ENCODE peak calls at places on chromosomes 5 and 9, in eight cellular contexts. W is neural progenitor cell, D is NB4, E is IMR-90, M is colonic mucosa, P is GM12865, L is A549, Q is right lobe of liver. A is an unnamed sample.

GRCh38 chr5:116271432-116271831 is 186.6 kb downstream of the COMMD10 start:
- DNase-seq in M (no peak), E (peak), P (no peak), L (no peak), W (no peak), Q (no peak), D (peak), A (peak)

GRCh38 chr5:23963449-23963848 is 456.0 kb downstream of the PRDM9 start:
- DNase-seq in Q (no peak), W (no peak), P (no peak), D (no peak), L (no peak), E (no peak), M (no peak), A (no peak)

GRCh38 chr5:31404325-31404724 is 127.6 kb downstream of the DROSHA start:
- DNase-seq in Q (no peak), E (no peak), L (no peak), P (no peak), D (no peak), W (no peak), M (no peak), A (no peak)

GRCh38 chr5:160543395-160543794 is 121.7 kb downstream of the PTTG1 start:
- DNase-seq in M (no peak), P (no peak), E (no peak), L (no peak), W (no peak), D (no peak), Q (no peak), A (no peak)

GRCh38 chr5:178399723-178400115 is 167.1 kb upstream of the PHYKPL start:
- DNase-seq in E (no peak), W (no peak), L (no peak), P (no peak), Q (peak), M (no peak), D (no peak), A (no peak)

GRCh38 chr5:151132959-151133358 is 24.6 kb downstream of the ANXA6 start:
- DNase-seq in D (peak), E (no peak), W (no peak), P (no peak), Q (no peak), M (no peak), L (no peak), A (no peak)

GRCh38 chr5:128074947-128075346 is 8.6 kb upstream of the SLC12A2 start:
- DNase-seq in P (no peak), W (no peak), D (no peak), Q (no peak), E (no peak), L (no peak), M (no peak), A (no peak)

GRCh38 chr5:108271127-108271526 is 110.8 kb downstream of the FBXL17 start:
- DNase-seq in W (no peak), L (no peak), Q (no peak), E (no peak), M (no peak), D (no peak), P (no peak), A (no peak)

GRCh38 chr5:84870369-84870768 is 485.7 kb upstream of the EDIL3 start:
- DNase-seq in D (peak), W (no peak), L (no peak), M (no peak), P (no peak), E (no peak), Q (no peak), A (no peak)

GRCh38 chr5:99037668-99038067 is 108.9 kb upstream of the CHD1 start:
- DNase-seq in Q (no peak), L (no peak), P (peak), E (no peak), M (peak), W (no peak), D (peak), A (no peak)

GRCh38 chr5:38541174-38541724 is 15.2 kb downstream of the LIFR start:
- DNase-seq in D (no peak), P (no peak), E (peak), M (no peak), W (no peak), L (no peak), Q (no peak), A (no peak)

GRCh38 chr9:118652935-118653334 is 716.3 kb downstream of the BRINP1 start:
- DNase-seq in P (no peak), Q (no peak), W (no peak), L (no peak), E (no peak), D (no peak), M (no peak), A (no peak)

GRCh38 chr5:93574041-93574938 is 6.7 kb downstream of the NR2F1-AS1 start:
- DNase-seq in W (peak), E (no peak), M (no peak), D (no peak), L (no peak), P (no peak), Q (no peak), A (no peak)

GRCh38 chr5:134949335-134949734 is 18.4 kb upstream of the CATSPER3 start:
- DNase-seq in E (no peak), P (no peak), Q (no peak), W (no peak), M (no peak), D (no peak), L (no peak), A (no peak)

GRCh38 chr5:3197237-3197636 is 398.4 kb upstream of the IRX1 start:
- DNase-seq in D (no peak), P (no peak), Q (no peak), L (no peak), W (peak), E (no peak), M (no peak), A (no peak)

GRCh38 chr5:179128976-179129375 is 68.8 kb downstream of the ZNF354C start:
- DNase-seq in P (no peak), Q (peak), E (no peak), D (no peak), L (no peak), W (no peak), M (no peak), A (no peak)

GRCh38 chr5:56358046-56358445 is 124.9 kb upstream of the ANKRD55 start:
- DNase-seq in W (no peak), E (no peak), P (no peak), L (no peak), M (no peak), Q (no peak), D (no peak), A (no peak)

GRCh38 chr5:118224546-118224945 is 763.8 kb downstream of the DTWD2 start:
- DNase-seq in D (no peak), E (peak), Q (no peak), L (no peak), P (no peak), M (no peak), W (no peak), A (peak)

GRCh38 chr9:27227192-27227591 is 69.8 kb downstream of the EQTN start:
- DNase-seq in P (no peak), E (peak), Q (no peak), W (no peak), M (no peak), L (no peak), D (peak), A (no peak)

GRCh38 chr5:15797116-15797515 is 297.1 kb downstream of the FBXL7 start:
- DNase-seq in M (no peak), P (no peak), W (no peak), E (no peak), D (no peak), L (no peak), Q (no peak), A (no peak)

GRCh38 chr9:111961575-111961974 is 65.0 kb downstream of the UGCG start:
- DNase-seq in Q (no peak), D (no peak), P (no peak), M (peak), L (peak), W (no peak), E (peak), A (no peak)

GRCh38 chr9:426264-426663 is 211.6 kb downstream of the DOCK8 start:
- DNase-seq in L (no peak), P (peak), D (no peak), E (no peak), Q (no peak), W (no peak), M (no peak), A (no peak)

GRCh38 chr5:4643190-4643589 is 496.9 kb upstream of the ADAMTS16 start:
- DNase-seq in L (no peak), M (no peak), P (no peak), Q (no peak), D (no peak), E (no peak), W (no peak), A (no peak)

GRCh38 chr9:37710039-37710438 is 43.6 kb upstream of the TRMT10B start:
- DNase-seq in L (no peak), P (no peak), Q (no peak), D (peak), E (no peak), M (no peak), W (no peak), A (no peak)

DNA sequence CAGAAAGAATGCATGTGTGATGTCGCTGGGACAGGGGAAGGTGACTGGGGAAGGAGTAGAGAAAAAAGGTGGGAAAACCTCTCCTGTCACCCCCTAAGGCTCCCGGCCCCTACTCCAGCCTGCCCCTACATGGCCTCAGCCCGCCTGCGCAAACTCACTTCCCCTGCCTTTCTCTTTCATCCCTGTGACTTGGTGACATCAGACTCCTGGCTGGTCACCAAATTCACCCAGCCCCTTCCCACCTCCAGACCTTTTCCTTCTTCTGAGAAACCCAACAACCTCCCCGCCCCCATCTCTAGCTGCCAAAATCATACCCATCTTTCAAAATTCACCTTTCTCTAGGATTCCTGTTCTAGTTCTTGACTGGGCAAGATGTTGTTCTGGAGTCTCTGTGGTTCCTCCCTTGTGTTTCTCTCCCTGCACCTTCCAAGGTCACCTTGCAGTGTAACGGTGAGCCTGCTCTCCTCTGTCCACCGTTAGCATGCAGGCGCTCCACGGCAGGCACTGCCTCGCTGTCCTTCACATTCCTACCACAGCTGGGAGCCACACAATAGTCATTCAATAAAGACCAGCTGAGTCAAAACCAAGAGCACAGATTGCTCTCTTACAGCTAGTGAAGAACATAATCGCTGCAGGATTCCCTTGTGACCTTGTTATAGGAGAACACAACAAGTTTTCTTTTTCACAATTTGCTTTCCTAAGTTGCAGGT is 134.5 kb downstream of the FANCC start:
- DNase-seq in Q (no peak), D (no peak), L (peak), M (no peak), P (no peak), E (no peak), W (peak), A (no peak)
- TF ChIP-seq CTCF in Q (no peak), D (no peak), L (no peak), M (no peak), P (no peak), E (peak), W (peak), A (peak)

DNA sequence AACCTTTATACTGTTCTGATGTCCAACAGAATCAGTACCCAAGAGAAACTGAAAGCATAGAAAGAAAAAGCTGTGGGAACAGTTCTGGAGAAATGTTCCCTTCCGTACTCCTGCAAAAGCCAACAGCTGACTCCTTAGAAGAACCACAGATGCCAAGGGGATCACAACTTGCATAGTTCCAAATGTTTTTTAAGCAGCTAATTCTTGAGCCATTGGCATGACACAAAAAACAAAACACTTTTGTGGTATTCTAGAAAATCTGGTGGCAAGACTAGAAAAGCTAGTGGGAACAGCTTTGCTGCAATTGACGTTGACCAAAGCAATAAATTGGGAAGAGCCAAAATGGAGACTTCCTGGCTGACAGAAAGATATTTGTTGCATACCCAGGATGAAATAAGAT is 189.9 kb downstream of the ARL15 start:
- DNase-seq in M (no peak), P (no peak), Q (no peak), D (no peak), L (no peak), E (no peak), W (no peak), A (no peak)
- H3K4me3 ChIP-seq in M (no peak), P (no peak), Q (no peak), D (no peak), L (no peak), E (no peak), W (no peak), A (no peak)

DNA sequence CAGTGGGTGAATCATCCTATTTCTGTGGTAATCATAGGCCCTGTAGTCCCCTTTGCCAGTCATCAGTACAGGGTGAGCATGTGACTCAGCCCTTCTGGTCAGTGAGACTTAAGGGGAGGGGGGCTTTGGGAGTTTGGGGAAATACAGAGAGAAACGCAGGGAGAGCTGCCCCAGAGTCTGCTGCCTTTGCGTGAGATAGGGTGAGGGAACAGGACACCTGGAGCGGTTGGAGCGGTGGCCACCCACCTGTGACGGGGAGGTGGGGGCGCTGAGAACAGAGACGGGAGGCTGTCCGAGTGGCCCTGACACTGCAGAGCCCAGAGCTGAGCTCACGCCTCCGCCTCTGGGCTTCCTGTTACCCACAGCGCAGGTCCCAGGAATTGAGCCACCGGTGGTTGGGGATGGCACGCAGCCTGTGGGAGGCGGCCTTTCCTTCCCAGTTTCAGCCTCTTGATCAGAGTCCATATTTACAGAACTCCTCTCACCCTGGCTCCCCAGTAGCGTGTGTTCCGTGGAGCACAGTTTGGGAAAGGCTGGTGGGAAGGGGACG is 92.0 kb upstream of the ERCC6L2 start:
- DNase-seq in P (no peak), M (no peak), E (peak), W (no peak), D (peak), Q (no peak), L (no peak), A (no peak)
- TF ChIP-seq CTCF in P (no peak), M (no peak), E (no peak), W (no peak), D (no peak), Q (no peak), L (no peak), A (no peak)

DNA sequence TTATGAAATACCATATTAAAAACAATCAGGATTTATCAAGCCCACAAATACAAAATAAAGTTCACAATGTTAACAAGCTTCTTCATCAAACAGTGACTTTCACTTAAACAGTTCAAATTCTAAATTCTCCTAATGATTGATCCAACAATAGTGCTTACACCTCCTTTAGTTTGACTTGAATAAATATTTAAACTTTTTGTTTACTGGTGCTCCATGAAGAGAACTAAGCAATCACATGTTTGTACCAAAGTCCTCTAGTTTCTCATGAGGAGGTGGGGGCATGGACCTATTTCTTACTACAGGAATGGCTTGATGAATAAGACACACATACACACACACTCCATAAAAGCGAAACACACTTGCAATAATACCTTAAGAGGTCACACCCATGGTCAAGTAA is 95.8 kb downstream of the RAPGEF6 start:
- DNase-seq in Q (no peak), W (no peak), E (no peak), P (no peak), M (no peak), L (peak), D (no peak), A (no peak)
- H3K4me3 ChIP-seq in Q (no peak), W (no peak), E (no peak), P (no peak), M (no peak), L (no peak), D (no peak), A (no peak)

GRCh38 chr9:36603006-36603405 is 30.3 kb downstream of the MELK start:
- DNase-seq in W (no peak), D (no peak), P (peak), E (peak), M (no peak), Q (no peak), L (no peak), A (no peak)

GRCh38 chr9:36592801-36593583 is 20.3 kb downstream of the MELK start:
- DNase-seq in E (peak), Q (no peak), L (no peak), M (no peak), D (no peak), W (no peak), P (no peak), A (no peak)

GRCh38 chr9:36598281-36598680 is 25.6 kb downstream of the MELK start:
- DNase-seq in E (peak), L (no peak), M (no peak), Q (no peak), D (no peak), W (no peak), P (no peak), A (no peak)

GRCh38 chr9:36594228-36594627 is 21.5 kb downstream of the MELK start:
- DNase-seq in L (no peak), M (no peak), P (no peak), E (no peak), Q (no peak), W (no peak), D (no peak), A (no peak)

GRCh38 chr9:36597412-36598178 is 24.9 kb downstream of the MELK start:
- DNase-seq in W (peak), P (peak), D (peak), M (no peak), Q (no peak), L (peak), E (peak), A (no peak)
- TF ChIP-seq CTCF in W (peak), P (peak), D (peak), M (peak), Q (peak), L (peak), E (peak), A (peak)

GRCh38 chr5:54753034-54753433 is 232.4 kb downstream of the ESM1 start:
- DNase-seq in D (peak), Q (no peak), W (no peak), P (peak), E (peak), M (no peak), L (no peak), A (no peak)
- H3K4me3 ChIP-seq in D (no peak), Q (no peak), W (no peak), P (peak), E (no peak), M (no peak), L (no peak), A (no peak)

GRCh38 chr5:150118561-150119229 is 32.3 kb upstream of the CSF1R start:
- DNase-seq in M (peak), Q (peak), E (no peak), W (no peak), L (no peak), P (no peak), D (no peak), A (no peak)

GRCh38 chr5:150117945-150118560 is 31.7 kb upstream of the CSF1R start:
- DNase-seq in M (no peak), E (no peak), L (no peak), Q (peak), D (no peak), W (no peak), P (no peak), A (no peak)

GRCh38 chr5:150120062-150120441 is 33.7 kb upstream of the CSF1R start:
- DNase-seq in P (no peak), E (no peak), W (no peak), M (no peak), L (no peak), D (no peak), Q (peak), A (no peak)

GRCh38 chr5:150120617-150121447 is 34.5 kb upstream of the CSF1R start:
- DNase-seq in P (no peak), Q (peak), M (no peak), D (no peak), L (no peak), E (no peak), W (no peak), A (no peak)

GRCh38 chr5:150119421-150120061 is 33.2 kb upstream of the CSF1R start:
- DNase-seq in M (peak), L (no peak), P (peak), W (no peak), E (no peak), Q (peak), D (peak), A (no peak)
- TF ChIP-seq CTCF in M (no peak), L (no peak), P (peak), W (no peak), E (no peak), Q (no peak), D (peak), A (no peak)